ENCODE peak calls at places on chromosomes 4 and X, in five cellular contexts. R, Q, C, B and A are unnamed samples.

GRCh38 chrX:133544105-133544504 is 128.8 kb upstream of the GPC4 start:
- DNase-seq in R (peak; percentile 98), Q (no peak), C (no peak), B (no peak), A (no peak)

GRCh38 chrX:136496359-136496767 is 1.0 kb upstream of the HTATSF1 start:
- DNase-seq in R (no peak), Q (no peak), C (no peak), B (no peak), A (no peak)

GRCh38 chr4:42488114-42488513 is 90.8 kb downstream of the SHISA3 start:
- DNase-seq in R (no peak), Q (no peak), C (no peak), B (peak; percentile 23), A (peak; percentile 81)

GRCh38 chrX:107718156-107718621 is 57.4 kb downstream of the TSC22D3 start:
- DNase-seq in R (peak; percentile 82), Q (peak; percentile 61), C (peak; percentile 59), B (peak; percentile 42), A (no peak)

GRCh38 chr4:183658362-183659028 is 490 bp downstream of the RWDD4 start:
- DNase-seq in R (peak; percentile 41), Q (peak; percentile 14), C (no peak), B (peak; percentile 49), A (no peak)

GRCh38 chr4:20638825-20639224 is 61.4 kb upstream of the PACRGL start:
- DNase-seq in R (no peak), Q (no peak), C (no peak), B (no peak), A (no peak)

GRCh38 chr4:10694151-10694825 is 9.7 kb upstream of the CLNK start:
- DNase-seq in R (no peak), Q (no peak), C (no peak), B (no peak), A (no peak)

GRCh38 chr4:117983541-117984451 is 50.5 kb upstream of the NDST3 start:
- DNase-seq in R (peak; percentile 86), Q (no peak), C (no peak), B (no peak), A (no peak)

GRCh38 chr4:38150021-38150671 is 189.9 kb downstream of the PTTG2 start:
- DNase-seq in R (no peak), Q (no peak), C (no peak), B (no peak), A (no peak)

GRCh38 chrX:134460005-134460860 is at the start of gene HPRT1:
- DNase-seq in R (peak; percentile 43), Q (peak; percentile 60), C (peak; percentile 56), B (peak; percentile 86), A (peak; percentile 37)

GRCh38 chrX:12956704-12957541 is 18.0 kb upstream of the TMSB4X start:
- DNase-seq in R (peak; percentile 81), Q (no peak), C (no peak), B (peak; percentile 67), A (no peak)

GRCh38 chr4:8336412-8337075 is 67.0 kb downstream of the HTRA3 start:
- DNase-seq in R (peak; percentile 66), Q (no peak), C (no peak), B (no peak), A (no peak)

GRCh38 chr4:186844059-186844681 is 120.5 kb upstream of the FAT1 start:
- DNase-seq in R (no peak), Q (no peak), C (no peak), B (no peak), A (no peak)

GRCh38 chr4:78656968-78657445 is 105.4 kb downstream of the ANXA3 start:
- DNase-seq in R (no peak), Q (no peak), C (no peak), B (no peak), A (peak; percentile 29)

GRCh38 chr4:94451669-94452475 is at the start of gene PDLIM5:
- DNase-seq in R (peak; percentile 65), Q (peak; percentile 86), C (peak; percentile 36), B (peak; percentile 97), A (peak; percentile 72)

GRCh38 chr4:147596377-147596776 is 20.8 kb upstream of the TMEM184C start:
- DNase-seq in R (peak; percentile 76), Q (no peak), C (no peak), B (peak; percentile 25), A (no peak)

GRCh38 chrX:134144231-134144630 is 92.8 kb upstream of the CCDC160 start:
- DNase-seq in R (no peak), Q (no peak), C (peak; percentile 13), B (peak; percentile 17), A (no peak)

GRCh38 chr4:16591867-16592266 is 306.6 kb downstream of the LDB2 start:
- DNase-seq in R (no peak), Q (peak; percentile 17), C (no peak), B (no peak), A (no peak)

GRCh38 chr4:99815597-99816011 is 1.0 kb upstream of the DAPP1 start:
- DNase-seq in R (peak; percentile 86), Q (no peak), C (no peak), B (no peak), A (no peak)